ENCODE peak calls at places on chromosome 5, in ten cellular contexts. One of them, this sample, is unnamed.

GRCh38 chr5:148084269-148084668 is 20.5 kb downstream of the SPINK5 start:
- DNase-seq in amniotic stem cell: no peak
- DNase-seq in HS-27A: no peak
- DNase-seq in KBM-7: no peak
- DNase-seq in NCI-H460: peak; percentile 4
- DNase-seq in kidney: no peak
- DNase-seq in activated naive CD4-positive, alpha-beta T cell: no peak
- DNase-seq in heart left ventricle: no peak
- DNase-seq in naive thymus-derived CD4-positive, alpha-beta T cell: no peak
- DNase-seq in right cardiac atrium: no peak
- DNase-seq in this sample: no peak

GRCh38 chr5:88063813-88064212 is 204.8 kb downstream of the TMEM161B start:
- DNase-seq in kidney: no peak
- DNase-seq in activated naive CD4-positive, alpha-beta T cell: no peak
- DNase-seq in KBM-7: no peak
- DNase-seq in right cardiac atrium: no peak
- DNase-seq in naive thymus-derived CD4-positive, alpha-beta T cell: no peak
- DNase-seq in heart left ventricle: no peak
- DNase-seq in amniotic stem cell: no peak
- DNase-seq in HS-27A: no peak
- DNase-seq in NCI-H460: no peak
- DNase-seq in this sample: no peak

GRCh38 chr5:154302181-154302580 is 111.6 kb downstream of the GALNT10 start:
- DNase-seq in naive thymus-derived CD4-positive, alpha-beta T cell: no peak
- DNase-seq in NCI-H460: no peak
- DNase-seq in KBM-7: no peak
- DNase-seq in HS-27A: no peak
- DNase-seq in right cardiac atrium: peak; percentile 92
- DNase-seq in heart left ventricle: peak; percentile 72
- DNase-seq in activated naive CD4-positive, alpha-beta T cell: no peak
- DNase-seq in kidney: peak; percentile 78
- DNase-seq in amniotic stem cell: no peak
- DNase-seq in this sample: no peak

GRCh38 chr5:107831612-107832395 is 161.1 kb upstream of the EFNA5 start:
- DNase-seq in activated naive CD4-positive, alpha-beta T cell: no peak
- DNase-seq in amniotic stem cell: no peak
- DNase-seq in naive thymus-derived CD4-positive, alpha-beta T cell: no peak
- DNase-seq in HS-27A: no peak
- DNase-seq in heart left ventricle: no peak
- DNase-seq in kidney: no peak
- DNase-seq in right cardiac atrium: no peak
- DNase-seq in NCI-H460: no peak
- DNase-seq in KBM-7: no peak
- DNase-seq in this sample: no peak

GRCh38 chr5:58452566-58453258 is 7.2 kb downstream of the PLK2 start:
- DNase-seq in NCI-H460: no peak
- DNase-seq in naive thymus-derived CD4-positive, alpha-beta T cell: no peak
- DNase-seq in KBM-7: no peak
- DNase-seq in right cardiac atrium: no peak
- DNase-seq in amniotic stem cell: no peak
- DNase-seq in HS-27A: no peak
- DNase-seq in activated naive CD4-positive, alpha-beta T cell: no peak
- DNase-seq in heart left ventricle: no peak
- DNase-seq in kidney: no peak
- DNase-seq in this sample: no peak

GRCh38 chr5:65791721-65792698 is 70.0 kb downstream of the NLN start:
- DNase-seq in amniotic stem cell: no peak
- DNase-seq in HS-27A: no peak
- DNase-seq in right cardiac atrium: no peak
- DNase-seq in kidney: no peak
- DNase-seq in NCI-H460: no peak
- DNase-seq in heart left ventricle: no peak
- DNase-seq in naive thymus-derived CD4-positive, alpha-beta T cell: no peak
- DNase-seq in KBM-7: no peak
- DNase-seq in activated naive CD4-positive, alpha-beta T cell: no peak
- DNase-seq in this sample: no peak

GRCh38 chr5:117188207-117188606 is 613.6 kb upstream of the SEMA6A start:
- DNase-seq in naive thymus-derived CD4-positive, alpha-beta T cell: no peak
- DNase-seq in kidney: no peak
- DNase-seq in activated naive CD4-positive, alpha-beta T cell: no peak
- DNase-seq in amniotic stem cell: no peak
- DNase-seq in NCI-H460: peak; percentile 9
- DNase-seq in KBM-7: no peak
- DNase-seq in right cardiac atrium: no peak
- DNase-seq in heart left ventricle: no peak
- DNase-seq in HS-27A: no peak
- DNase-seq in this sample: peak; percentile 18

GRCh38 chr5:73853091-73853490 is 227.1 kb downstream of the ARHGEF28 start:
- DNase-seq in activated naive CD4-positive, alpha-beta T cell: no peak
- DNase-seq in kidney: no peak
- DNase-seq in NCI-H460: peak; percentile 23
- DNase-seq in naive thymus-derived CD4-positive, alpha-beta T cell: no peak
- DNase-seq in right cardiac atrium: no peak
- DNase-seq in HS-27A: no peak
- DNase-seq in heart left ventricle: no peak
- DNase-seq in amniotic stem cell: peak; percentile 80
- DNase-seq in KBM-7: no peak
- DNase-seq in this sample: no peak

GRCh38 chr5:142104491-142104890 is 4.1 kb upstream of the NDFIP1 start:
- DNase-seq in KBM-7: peak; percentile 61
- DNase-seq in NCI-H460: no peak
- DNase-seq in HS-27A: no peak
- DNase-seq in naive thymus-derived CD4-positive, alpha-beta T cell: peak; percentile 91
- DNase-seq in kidney: no peak
- DNase-seq in heart left ventricle: no peak
- DNase-seq in activated naive CD4-positive, alpha-beta T cell: no peak
- DNase-seq in right cardiac atrium: no peak
- DNase-seq in amniotic stem cell: no peak
- DNase-seq in this sample: peak; percentile 33

GRCh38 chr5:59609501-59610265 is 283.8 kb downstream of the PDE4D start:
- DNase-seq in heart left ventricle: no peak
- DNase-seq in activated naive CD4-positive, alpha-beta T cell: no peak
- DNase-seq in HS-27A: no peak
- DNase-seq in KBM-7: peak; percentile 40
- DNase-seq in kidney: no peak
- DNase-seq in amniotic stem cell: no peak
- DNase-seq in naive thymus-derived CD4-positive, alpha-beta T cell: no peak
- DNase-seq in right cardiac atrium: no peak
- DNase-seq in NCI-H460: no peak
- DNase-seq in this sample: no peak

GRCh38 chr5:133981714-133982113 is 13.3 kb upstream of the C5orf15 start:
- DNase-seq in kidney: no peak
- DNase-seq in NCI-H460: no peak
- DNase-seq in KBM-7: no peak
- DNase-seq in HS-27A: no peak
- DNase-seq in amniotic stem cell: no peak
- DNase-seq in naive thymus-derived CD4-positive, alpha-beta T cell: no peak
- DNase-seq in activated naive CD4-positive, alpha-beta T cell: no peak
- DNase-seq in right cardiac atrium: no peak
- DNase-seq in heart left ventricle: no peak
- DNase-seq in this sample: no peak

GRCh38 chr5:14185336-14186131 is 42.4 kb downstream of the TRIO start:
- DNase-seq in heart left ventricle: no peak
- DNase-seq in right cardiac atrium: no peak
- DNase-seq in kidney: no peak
- DNase-seq in activated naive CD4-positive, alpha-beta T cell: no peak
- DNase-seq in HS-27A: peak; percentile 81
- DNase-seq in amniotic stem cell: no peak
- DNase-seq in NCI-H460: no peak
- DNase-seq in naive thymus-derived CD4-positive, alpha-beta T cell: no peak
- DNase-seq in KBM-7: no peak
- DNase-seq in this sample: no peak

GRCh38 chr5:96742519-96742918 is 65.2 kb downstream of the ERAP1 start:
- DNase-seq in heart left ventricle: no peak
- DNase-seq in kidney: no peak
- DNase-seq in KBM-7: no peak
- DNase-seq in amniotic stem cell: no peak
- DNase-seq in naive thymus-derived CD4-positive, alpha-beta T cell: no peak
- DNase-seq in NCI-H460: no peak
- DNase-seq in right cardiac atrium: no peak
- DNase-seq in HS-27A: no peak
- DNase-seq in activated naive CD4-positive, alpha-beta T cell: no peak
- DNase-seq in this sample: peak; percentile 38

GRCh38 chr5:103120607-103121200 is 603 bp downstream of the PPIP5K2 start:
- DNase-seq in NCI-H460: no peak
- DNase-seq in HS-27A: no peak
- DNase-seq in right cardiac atrium: no peak
- DNase-seq in kidney: no peak
- DNase-seq in naive thymus-derived CD4-positive, alpha-beta T cell: no peak
- DNase-seq in KBM-7: no peak
- DNase-seq in heart left ventricle: no peak
- DNase-seq in activated naive CD4-positive, alpha-beta T cell: no peak
- DNase-seq in amniotic stem cell: no peak
- DNase-seq in this sample: peak; percentile 60

GRCh38 chr5:78213799-78214198 is 80.7 kb downstream of the AP3B1 start:
- DNase-seq in NCI-H460: no peak
- DNase-seq in amniotic stem cell: no peak
- DNase-seq in kidney: no peak
- DNase-seq in naive thymus-derived CD4-positive, alpha-beta T cell: no peak
- DNase-seq in activated naive CD4-positive, alpha-beta T cell: no peak
- DNase-seq in heart left ventricle: no peak
- DNase-seq in right cardiac atrium: no peak
- DNase-seq in KBM-7: no peak
- DNase-seq in HS-27A: no peak
- DNase-seq in this sample: no peak

GRCh38 chr5:140926903-140927573 is 939 bp downstream of the PCDHAC1 start:
- DNase-seq in heart left ventricle: no peak
- DNase-seq in KBM-7: no peak
- DNase-seq in right cardiac atrium: peak; percentile 63
- DNase-seq in kidney: peak; percentile 86
- DNase-seq in HS-27A: no peak
- DNase-seq in NCI-H460: peak; percentile 3
- DNase-seq in naive thymus-derived CD4-positive, alpha-beta T cell: no peak
- DNase-seq in activated naive CD4-positive, alpha-beta T cell: no peak
- DNase-seq in amniotic stem cell: no peak
- DNase-seq in this sample: no peak

GRCh38 chr5:134438268-134438622 is 26.6 kb upstream of the CDKN2AIPNL start:
- DNase-seq in HS-27A: peak; percentile 57
- DNase-seq in naive thymus-derived CD4-positive, alpha-beta T cell: no peak
- DNase-seq in KBM-7: no peak
- DNase-seq in NCI-H460: no peak
- DNase-seq in heart left ventricle: no peak
- DNase-seq in kidney: no peak
- DNase-seq in right cardiac atrium: no peak
- DNase-seq in amniotic stem cell: peak; percentile 26
- DNase-seq in activated naive CD4-positive, alpha-beta T cell: no peak
- DNase-seq in this sample: no peak

GRCh38 chr5:34736445-34737119 is 80.5 kb downstream of the RAI14 start:
- DNase-seq in right cardiac atrium: no peak
- DNase-seq in HS-27A: no peak
- DNase-seq in NCI-H460: no peak
- DNase-seq in naive thymus-derived CD4-positive, alpha-beta T cell: no peak
- DNase-seq in kidney: no peak
- DNase-seq in KBM-7: no peak
- DNase-seq in heart left ventricle: no peak
- DNase-seq in amniotic stem cell: no peak
- DNase-seq in activated naive CD4-positive, alpha-beta T cell: no peak
- DNase-seq in this sample: no peak

GRCh38 chr5:81121273-81121672 is 111.8 kb upstream of the CKMT2 start:
- DNase-seq in heart left ventricle: no peak
- DNase-seq in HS-27A: no peak
- DNase-seq in activated naive CD4-positive, alpha-beta T cell: no peak
- DNase-seq in NCI-H460: no peak
- DNase-seq in kidney: no peak
- DNase-seq in naive thymus-derived CD4-positive, alpha-beta T cell: no peak
- DNase-seq in KBM-7: no peak
- DNase-seq in amniotic stem cell: no peak
- DNase-seq in right cardiac atrium: no peak
- DNase-seq in this sample: no peak

GRCh38 chr5:143133721-143134120 is 269.8 kb downstream of the NR3C1 start:
- DNase-seq in kidney: no peak
- DNase-seq in NCI-H460: no peak
- DNase-seq in amniotic stem cell: no peak
- DNase-seq in naive thymus-derived CD4-positive, alpha-beta T cell: no peak
- DNase-seq in HS-27A: no peak
- DNase-seq in heart left ventricle: no peak
- DNase-seq in KBM-7: no peak
- DNase-seq in activated naive CD4-positive, alpha-beta T cell: no peak
- DNase-seq in right cardiac atrium: no peak
- DNase-seq in this sample: no peak

GRCh38 chr5:77155179-77155839 is 55.2 kb upstream of the PDE8B start:
- DNase-seq in HS-27A: no peak
- DNase-seq in naive thymus-derived CD4-positive, alpha-beta T cell: peak; percentile 91
- DNase-seq in activated naive CD4-positive, alpha-beta T cell: no peak
- DNase-seq in kidney: no peak
- DNase-seq in KBM-7: no peak
- DNase-seq in right cardiac atrium: no peak
- DNase-seq in amniotic stem cell: no peak
- DNase-seq in NCI-H460: no peak
- DNase-seq in heart left ventricle: no peak
- DNase-seq in this sample: no peak

GRCh38 chr5:143134269-143134668 is 269.2 kb downstream of the NR3C1 start:
- DNase-seq in NCI-H460: no peak
- DNase-seq in right cardiac atrium: no peak
- DNase-seq in naive thymus-derived CD4-positive, alpha-beta T cell: no peak
- DNase-seq in KBM-7: no peak
- DNase-seq in amniotic stem cell: no peak
- DNase-seq in kidney: no peak
- DNase-seq in activated naive CD4-positive, alpha-beta T cell: no peak
- DNase-seq in heart left ventricle: no peak
- DNase-seq in HS-27A: no peak
- DNase-seq in this sample: no peak

GRCh38 chr5:83031391-83031790 is 45.8 kb downstream of the TMEM167A start:
- DNase-seq in kidney: no peak
- DNase-seq in right cardiac atrium: no peak
- DNase-seq in amniotic stem cell: no peak
- DNase-seq in KBM-7: no peak
- DNase-seq in activated naive CD4-positive, alpha-beta T cell: no peak
- DNase-seq in heart left ventricle: no peak
- DNase-seq in naive thymus-derived CD4-positive, alpha-beta T cell: no peak
- DNase-seq in NCI-H460: no peak
- DNase-seq in HS-27A: no peak
- DNase-seq in this sample: no peak